ENCODE peak calls at places on chromosomes 13 and 19, in six cellular contexts. M, R, W, Y, G and T are unnamed samples.

GRCh38 chr19:13835791-13836723 is 40.8 kb downstream of the ZSWIM4 start:
- DNase-seq in Y (peak; percentile 48), G (no peak), M (peak; percentile 75), R (peak; percentile 50), W (peak; percentile 62), T (peak; percentile 71)

GRCh38 chr19:48967346-48968178 is 2.5 kb downstream of the FTL start:
- DNase-seq in M (peak; percentile 85), W (peak; percentile 36), Y (peak; percentile 55), G (no peak), R (no peak), T (no peak)

GRCh38 chr13:50387124-50387581 is 371.9 kb downstream of the KCNRG start:
- DNase-seq in W (peak; percentile 64), G (no peak), Y (peak; percentile 64), R (peak; percentile 34), M (peak; percentile 92), T (no peak)

GRCh38 chr13:99686944-99687382 is 185.7 kb downstream of the TM9SF2 start:
- DNase-seq in W (no peak), M (no peak), R (no peak), G (no peak), Y (no peak), T (no peak)

GRCh38 chr19:35340431-35340830 is 7.3 kb upstream of the FFAR1 start:
- DNase-seq in R (no peak), W (no peak), G (no peak), Y (no peak), M (no peak), T (no peak)

GRCh38 chr19:34096020-34096915 is 76.0 kb upstream of the LSM14A start:
- DNase-seq in M (no peak), R (no peak), W (no peak), Y (no peak), G (peak; percentile 9), T (peak; percentile 39)

GRCh38 chr19:31274964-31275319 is 74.3 kb downstream of the TSHZ3 start:
- DNase-seq in Y (no peak), M (no peak), W (no peak), G (no peak), R (no peak), T (no peak)

GRCh38 chr13:101520672-101521071 is 68.2 kb downstream of the ITGBL1 start:
- DNase-seq in M (no peak), Y (no peak), R (no peak), G (peak; percentile 41), W (no peak), T (no peak)

GRCh38 chr13:32969516-32969941 is 46.7 kb upstream of the KL start:
- DNase-seq in Y (no peak), M (no peak), R (peak; percentile 20), W (no peak), G (no peak), T (peak; percentile 39)

GRCh38 chr19:44570984-44571684 is 41.7 kb upstream of the CEACAM20 start:
- DNase-seq in Y (peak; percentile 71), M (no peak), R (peak; percentile 36), G (peak; percentile 34), W (no peak), T (peak; percentile 76)

GRCh38 chr13:107531180-107531579 is 684.2 kb downstream of the LIG4 start:
- DNase-seq in G (no peak), M (no peak), Y (no peak), R (no peak), W (no peak), T (no peak)

GRCh38 chr19:51394045-51394836 is 3.9 kb upstream of the C19orf84 start:
- DNase-seq in R (peak; percentile 95), G (peak; percentile 95), M (peak; percentile 92), W (peak; percentile 89), Y (peak; percentile 94), T (peak; percentile 97)

GRCh38 chr19:46205183-46205984 is 24.2 kb upstream of the IGFL1 start:
- DNase-seq in Y (no peak), R (no peak), M (no peak), G (no peak), W (no peak), T (no peak)

GRCh38 chr19:49987159-49987698 is 26.3 kb upstream of the SIGLEC11 start:
- DNase-seq in M (peak; percentile 88), Y (peak; percentile 87), R (peak; percentile 84), W (peak; percentile 83), G (peak; percentile 71), T (peak; percentile 94)
- TF ChIP-seq CTCF in M (no peak), Y (no peak), R (peak; percentile 46), W (peak; percentile 35), G (peak; percentile 27), T (peak; percentile 55)

DNA sequence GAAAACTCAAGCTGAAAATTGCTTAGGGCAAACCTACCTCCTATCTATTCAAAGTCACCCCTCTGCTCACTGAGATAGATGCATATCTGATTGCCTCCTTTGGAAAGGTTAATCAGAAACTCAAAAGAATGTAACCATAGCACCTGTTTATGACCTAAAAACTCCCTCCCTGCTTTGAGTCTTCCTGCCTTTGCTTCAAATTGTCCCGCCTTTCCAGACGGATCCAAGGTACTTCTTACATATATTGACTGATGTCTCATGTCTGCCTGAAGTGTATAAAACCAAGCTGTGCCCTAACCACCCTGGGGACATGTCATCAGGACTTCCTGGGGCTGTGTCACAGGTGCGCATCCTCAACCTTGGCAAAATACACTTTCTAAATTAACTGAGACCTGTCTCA is 118.6 kb downstream of the TBC1D4 start:
- DNase-seq in R (no peak), G (no peak), Y (no peak), W (no peak), M (no peak), T (no peak)
- H3K4me1 ChIP-seq in R (no peaks in the 10 kb centered on the region), G (peaks cover 56% of the 10 kb centered on the region), Y (peaks cover 3% of the 10 kb centered on the region), W (peaks cover 64% of the 10 kb centered on the region), M (no peaks in the 10 kb centered on the region), T (peaks cover 26% of the 10 kb centered on the region)

GRCh38 chr13:111228262-111229144 is 91.9 kb upstream of the TEX29 start:
- DNase-seq in Y (no peak), W (no peak), R (no peak), G (no peak), M (no peak), T (no peak)

GRCh38 chr13:111225810-111226546 is 94.5 kb upstream of the TEX29 start:
- DNase-seq in G (no peak), Y (no peak), M (no peak), R (no peak), W (no peak), T (no peak)

GRCh38 chr13:111219950-111220349 is 100.5 kb upstream of the TEX29 start:
- DNase-seq in R (no peak), Y (no peak), G (no peak), M (no peak), W (no peak), T (no peak)

GRCh38 chr13:111227405-111227804 is 93.0 kb upstream of the TEX29 start:
- DNase-seq in G (no peak), W (no peak), R (no peak), M (no peak), Y (no peak), T (no peak)

GRCh38 chr13:111225184-111225583 is 95.3 kb upstream of the TEX29 start:
- DNase-seq in R (no peak), M (no peak), G (no peak), W (no peak), Y (no peak), T (no peak)
- H3K27ac ChIP-seq in R (no peak overlapping the region), M (no peak overlapping the region), G (no peak overlapping the region), W (no peak overlapping the region), Y (no peak overlapping the region), T (no peak overlapping the region)

DNA sequence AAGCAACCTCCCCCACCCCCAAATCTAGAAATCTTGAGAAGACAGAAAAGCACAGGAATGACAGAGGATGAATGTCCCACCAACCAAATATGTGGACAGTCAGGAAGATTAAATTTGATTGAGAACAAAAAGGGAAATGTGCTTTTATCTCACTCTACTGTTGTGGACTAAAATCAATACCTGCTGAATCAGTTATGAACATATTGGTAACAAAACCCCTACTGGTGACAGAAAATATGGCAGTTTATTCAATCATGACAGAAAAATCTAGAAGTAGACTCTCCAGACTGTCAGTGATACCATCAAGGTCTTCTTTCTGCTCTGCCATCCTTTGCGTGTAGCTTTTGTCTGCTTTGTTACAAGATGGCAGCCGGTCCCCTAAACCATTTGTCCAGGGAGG is 35.2 kb downstream of the FAM216B start:
- DNase-seq in G (no peak), R (no peak), M (no peak), W (no peak), Y (no peak), T (no peak)
- TF ChIP-seq CTCF in G (peak; percentile 30), R (no peak), M (no peak), W (no peak), Y (no peak), T (no peak)

GRCh38 chr19:15634105-15634504 is 6.6 kb upstream of the CYP4F3 start:
- DNase-seq in M (peak; percentile 74), Y (no peak), W (no peak), G (no peak), R (no peak), T (no peak)
- H3K4me1 ChIP-seq in M (no peaks in the 10 kb centered on the region), Y (no peaks in the 10 kb centered on the region), W (no peaks in the 10 kb centered on the region), G (no peaks in the 10 kb centered on the region), R (no peaks in the 10 kb centered on the region), T (no peaks in the 10 kb centered on the region)

GRCh38 chr19:19384486-19384885 is 21.0 kb upstream of the GATAD2A start:
- DNase-seq in G (no peak), M (peak; percentile 46), R (no peak), Y (no peak), W (no peak), T (no peak)

GRCh38 chr19:19381007-19381926 is 24.2 kb upstream of the GATAD2A start:
- DNase-seq in G (no peak), Y (no peak), W (no peak), R (no peak), M (no peak), T (no peak)

GRCh38 chr19:19385131-19385899 is 20.2 kb upstream of the GATAD2A start:
- DNase-seq in W (peak; percentile 99), Y (peak; percentile 99), G (peak; percentile 98), M (peak; percentile 100), R (peak; percentile 99), T (peak; percentile 100)

GRCh38 chr19:19382118-19382517 is 23.4 kb upstream of the GATAD2A start:
- DNase-seq in G (no peak), W (no peak), Y (no peak), R (no peak), M (no peak), T (no peak)

DNA sequence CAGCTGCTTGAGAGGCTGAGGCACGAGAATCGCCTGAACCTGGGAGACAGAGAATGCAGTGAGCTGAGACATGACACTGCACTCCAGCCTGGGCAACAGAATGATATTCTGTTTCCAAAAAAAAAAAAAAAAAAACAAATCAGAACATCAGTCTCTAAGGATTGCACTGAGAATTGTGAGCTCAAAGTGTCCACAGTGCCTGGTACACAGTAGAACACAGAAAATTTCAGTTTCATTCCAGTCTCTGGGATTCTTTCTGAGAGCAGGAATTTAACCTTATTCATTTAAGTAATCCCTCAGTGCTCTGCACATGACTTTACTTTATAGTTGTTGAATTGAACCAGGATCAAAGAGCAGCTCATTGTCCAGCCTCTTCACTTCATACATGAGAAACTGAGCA is 25.9 kb upstream of the GATAD2A start:
- DNase-seq in M (no peak), Y (no peak), W (no peak), R (no peak), G (no peak), T (no peak)
- H3K27ac ChIP-seq in M (no peak overlapping the region), Y (no peak overlapping the region), W (no peak overlapping the region), R (no peak overlapping the region), G (no peak overlapping the region), T (no peak overlapping the region)